ENCODE peak calls at places on chromosome X, in ten cellular contexts. Q is HT1080; M is GM10248; F is glutamatergic neuron; Y is activated CD4-positive, alpha-beta T cell treated with anti-CD3 and anti-CD28 coated beads, Interleukin-2, amount 10 ng/mL, durations not matched to agents 7 days and 5 days; O is GM12865; V is activated CD4-positive, alpha-beta memory T cell treated with anti-CD3 and anti-CD28 coated beads for 36 hours; A is stimulated activated CD8-positive, alpha-beta memory T cell treated with anti-CD3 and anti-CD28 coated beads, Interleukin-7, amount 100 ng/mL, for 24 hours; R is A172; N is EL. H is an unnamed sample.

GRCh38 chrX:105658136-105658535 is 164.2 kb upstream of the NRK start:
- DNase-seq in Q (peak), M (no peak), F (no peak), Y (no peak), O (no peak), V (no peak), A (no peak), R (no peak), N (no peak), H (no peak)

GRCh38 chrX:19839770-19840254 is 47.6 kb downstream of the SH3KBP1 start:
- DNase-seq in Q (peak), M (no peak), F (no peak), Y (peak), O (peak), V (no peak), A (no peak), R (peak), N (no peak), H (no peak)

GRCh38 chrX:135977611-135978010 is 3.8 kb upstream of the MMGT1 start:
- DNase-seq in Q (peak), M (no peak), F (no peak), Y (no peak), O (no peak), V (no peak), A (no peak), R (peak), N (peak), H (peak)

GRCh38 chrX:84046403-84046984 is 141.5 kb downstream of the RPS6KA6 start:
- DNase-seq in Q (peak), M (peak), F (peak), Y (peak), O (peak), V (no peak), A (no peak), R (peak), N (peak), H (peak)

GRCh38 chrX:33149085-33149484 is 62.3 kb downstream of the DMD start:
- DNase-seq in Q (no peak), M (no peak), F (no peak), Y (no peak), O (no peak), V (no peak), A (no peak), R (no peak), N (no peak), H (no peak)

GRCh38 chrX:103254171-103254824 is 657 bp downstream of the TCEAL8 start:
- DNase-seq in Q (peak), M (peak), F (peak), Y (peak), O (peak), V (peak), A (no peak), R (peak), N (peak), H (peak)

GRCh38 chrX:6558979-6559378 is 24.1 kb upstream of the VCX3A start:
- DNase-seq in Q (no peak), M (no peak), F (no peak), Y (no peak), O (no peak), V (no peak), A (no peak), R (no peak), N (no peak), H (no peak)

GRCh38 chrX:633655-634305 is 3.2 kb downstream of the SHOX start:
- DNase-seq in Q (no peak), M (no peak), F (no peak), Y (no peak), O (no peak), V (no peak), A (no peak), R (no peak), N (peak), H (no peak)

GRCh38 chrX:51893931-51894696 is 691 bp downstream of the MAGED1 start:
- DNase-seq in Q (no peak), M (no peak), F (peak), Y (peak), O (peak), V (peak), A (no peak), R (no peak), N (peak), H (no peak)

GRCh38 chrX:129239371-129239770 is 283.9 kb downstream of the SMARCA1 start:
- DNase-seq in Q (peak), M (no peak), F (no peak), Y (no peak), O (no peak), V (no peak), A (no peak), R (peak), N (no peak), H (no peak)

GRCh38 chrX:154732421-154733071 is 18.3 kb downstream of the GAB3 start:
- DNase-seq in Q (peak), M (no peak), F (no peak), Y (no peak), O (no peak), V (peak), A (no peak), R (no peak), N (peak), H (no peak)

GRCh38 chrX:5726246-5726645 is 502.4 kb downstream of the NLGN4X start:
- DNase-seq in Q (peak), M (no peak), F (no peak), Y (no peak), O (no peak), V (no peak), A (no peak), R (no peak), N (no peak), H (no peak)

GRCh38 chrX:11579856-11580595 is 85.7 kb downstream of the ARHGAP6 start:
- DNase-seq in Q (no peak), M (no peak), F (no peak), Y (no peak), O (peak), V (no peak), A (no peak), R (peak), N (peak), H (no peak)

GRCh38 chrX:71992711-71993110 is 82.1 kb downstream of the NHSL2 start:
- DNase-seq in Q (no peak), M (no peak), F (no peak), Y (peak), O (peak), V (peak), A (no peak), R (no peak), N (no peak), H (no peak)

GRCh38 chrX:114251575-114251974 is 332.3 kb upstream of the HTR2C start:
- DNase-seq in Q (no peak), M (no peak), F (no peak), Y (no peak), O (no peak), V (no peak), A (no peak), R (no peak), N (no peak), H (no peak)

GRCh38 chrX:72255445-72255844 is 16.6 kb upstream of the ERCC6L start:
- DNase-seq in Q (no peak), M (no peak), F (peak), Y (no peak), O (no peak), V (no peak), A (no peak), R (no peak), N (no peak), H (no peak)

GRCh38 chrX:119477812-119478232 is 9.6 kb downstream of the SLC25A5 start:
- DNase-seq in Q (peak), M (no peak), F (no peak), Y (no peak), O (no peak), V (no peak), A (no peak), R (peak), N (peak), H (no peak)

GRCh38 chrX:107677501-107677901 is 49.2 kb downstream of the PRPS1 start:
- DNase-seq in Q (peak), M (no peak), F (peak), Y (no peak), O (no peak), V (no peak), A (no peak), R (no peak), N (no peak), H (no peak)

GRCh38 chrX:94058728-94059382 is 384.8 kb downstream of the FAM133A start:
- DNase-seq in Q (peak), M (peak), F (no peak), Y (no peak), O (no peak), V (no peak), A (no peak), R (no peak), N (no peak), H (no peak)

GRCh38 chrX:39335447-39336235 is 534.4 kb downstream of the MID1IP1 start:
- DNase-seq in Q (no peak), M (no peak), F (no peak), Y (no peak), O (no peak), V (no peak), A (no peak), R (no peak), N (no peak), H (no peak)

GRCh38 chrX:66005832-66006449 is 33.9 kb downstream of the VSIG4 start:
- DNase-seq in Q (no peak), M (no peak), F (no peak), Y (no peak), O (no peak), V (no peak), A (no peak), R (no peak), N (no peak), H (no peak)

GRCh38 chrX:96435636-96436035 is 249.0 kb upstream of the DIAPH2 start:
- DNase-seq in Q (peak), M (no peak), F (no peak), Y (no peak), O (no peak), V (no peak), A (no peak), R (no peak), N (peak), H (no peak)

GRCh38 chrX:129932792-129933321 is 26.9 kb downstream of the UTP14A start:
- DNase-seq in Q (no peak), M (no peak), F (peak), Y (no peak), O (peak), V (peak), A (no peak), R (no peak), N (no peak), H (no peak)

GRCh38 chrX:100296183-100296753 is 113.8 kb downstream of the PCDH19 start:
- DNase-seq in Q (no peak), M (no peak), F (no peak), Y (no peak), O (no peak), V (no peak), A (no peak), R (no peak), N (no peak), H (no peak)

GRCh38 chrX:17854069-17854468 is 7.0 kb downstream of the RAI2 start:
- DNase-seq in Q (no peak), M (no peak), F (no peak), Y (no peak), O (no peak), V (no peak), A (no peak), R (no peak), N (no peak), H (no peak)

GRCh38 chrX:121570072-121570841 is 522.8 kb downstream of the GLUD2 start:
- DNase-seq in Q (peak), M (no peak), F (no peak), Y (no peak), O (peak), V (no peak), A (no peak), R (no peak), N (peak), H (no peak)

GRCh38 chrX:42414057-42414456 is 363.9 kb downstream of the PPP1R2C start:
- DNase-seq in Q (no peak), M (no peak), F (no peak), Y (no peak), O (no peak), V (no peak), A (no peak), R (no peak), N (no peak), H (no peak)

GRCh38 chrX:1442016-1442665 is 10.6 kb downstream of the ASMTL start:
- DNase-seq in Q (no peak), M (no peak), F (no peak), Y (peak), O (no peak), V (peak), A (no peak), R (no peak), N (no peak), H (no peak)

GRCh38 chrX:44344194-44344593 is 722 bp upstream of the EFHC2 start:
- DNase-seq in Q (no peak), M (no peak), F (no peak), Y (peak), O (peak), V (peak), A (no peak), R (no peak), N (no peak), H (no peak)

GRCh38 chrX:2325076-2325784 is 175.5 kb downstream of the DHRSX start:
- DNase-seq in Q (no peak), M (no peak), F (no peak), Y (peak), O (peak), V (peak), A (no peak), R (no peak), N (no peak), H (no peak)

GRCh38 chrX:102837843-102838242 is 99.2 kb upstream of the RAB40AL start:
- DNase-seq in Q (no peak), M (no peak), F (no peak), Y (no peak), O (no peak), V (no peak), A (no peak), R (no peak), N (no peak), H (no peak)

GRCh38 chrX:98114026-98114425 is 1230.3 kb downstream of the RPA4 start:
- DNase-seq in Q (no peak), M (no peak), F (no peak), Y (no peak), O (no peak), V (no peak), A (no peak), R (no peak), N (no peak), H (no peak)

GRCh38 chrX:112761239-112762207 is 79.1 kb downstream of the AMOT start:
- DNase-seq in Q (no peak), M (peak), F (no peak), Y (no peak), O (peak), V (no peak), A (no peak), R (no peak), N (no peak), H (no peak)

GRCh38 chrX:105648732-105649131 is 173.6 kb upstream of the NRK start:
- DNase-seq in Q (no peak), M (no peak), F (no peak), Y (no peak), O (no peak), V (no peak), A (no peak), R (no peak), N (no peak), H (no peak)

GRCh38 chrX:134631404-134632346 is 26.6 kb downstream of the PLAC1 start:
- DNase-seq in Q (no peak), M (no peak), F (no peak), Y (no peak), O (peak), V (no peak), A (no peak), R (no peak), N (peak), H (no peak)

GRCh38 chrX:106263817-106264216 is 95.7 kb downstream of the PWWP3B start:
- DNase-seq in Q (peak), M (no peak), F (no peak), Y (no peak), O (no peak), V (no peak), A (no peak), R (no peak), N (no peak), H (no peak)

H was measured in SW 1271.